ENCODE peak calls at places on chromosomes 13 and 19, in seven cellular contexts. P is CD8-positive, alpha-beta T cell; Q is SK-N-SH; A is neural progenitor cell; G is PC-3; M is mucosa of descending colon; U is cardiac muscle cell. B is an unnamed sample. For H3K4me1, the result is how much of the 10 kb centered on the place peaks cover.

GRCh38 chr13:94362411-94362909 is 117.0 kb downstream of the DCT start:
- DNase-seq in Q (peak), U (peak), A (peak), G (peak), M (no peak), P (peak), B (peak)

GRCh38 chr19:5074418-5074817 is 105.5 kb downstream of the KDM4B start:
- DNase-seq in M (no peak), U (no peak), P (no peak), A (no peak), Q (no peak), G (no peak), B (no peak)

GRCh38 chr13:106159295-106160195 is 375.9 kb downstream of the EFNB2 start:
- DNase-seq in G (no peak), U (no peak), A (no peak), M (no peak), P (no peak), Q (no peak), B (no peak)

GRCh38 chr13:108561152-108561551 is 68.3 kb upstream of the MYO16 start:
- DNase-seq in P (no peak), A (no peak), M (no peak), G (no peak), U (no peak), Q (no peak), B (no peak)

GRCh38 chr13:74203576-74203975 is 69.4 kb upstream of the KLF12 start:
- DNase-seq in U (no peak), A (no peak), P (no peak), Q (no peak), G (no peak), M (no peak), B (no peak)

GRCh38 chr19:8458380-8458779 is 13.6 kb downstream of the HNRNPM start:
- DNase-seq in M (no peak), U (no peak), A (no peak), G (no peak), P (no peak), Q (no peak), B (peak)

GRCh38 chr13:113597386-113598080 is 13.0 kb downstream of the TFDP1 start:
- DNase-seq in M (no peak), U (no peak), G (no peak), P (no peak), Q (no peak), A (no peak), B (no peak)

GRCh38 chr19:7263066-7263465 is 31.1 kb downstream of the INSR start:
- DNase-seq in Q (no peak), G (no peak), A (no peak), P (no peak), M (no peak), U (no peak), B (no peak)

GRCh38 chr19:45960595-45961235 is 12.9 kb downstream of the NOVA2 start:
- DNase-seq in M (no peak), U (no peak), P (no peak), Q (peak), A (peak), G (no peak), B (no peak)

GRCh38 chr13:51737609-51738008 is 66.4 kb downstream of the DHRS12 start:
- DNase-seq in Q (no peak), U (no peak), P (no peak), M (no peak), G (no peak), A (no peak), B (no peak)

GRCh38 chr13:94535231-94535630 is 55.7 kb upstream of the DCT start:
- DNase-seq in U (no peak), A (no peak), P (no peak), G (no peak), M (no peak), Q (no peak), B (no peak)

GRCh38 chr19:13012690-13013608 is 17.7 kb downstream of the NFIX start:
- DNase-seq in P (peak), A (peak), U (peak), M (peak), G (peak), Q (no peak), B (peak)

DNA sequence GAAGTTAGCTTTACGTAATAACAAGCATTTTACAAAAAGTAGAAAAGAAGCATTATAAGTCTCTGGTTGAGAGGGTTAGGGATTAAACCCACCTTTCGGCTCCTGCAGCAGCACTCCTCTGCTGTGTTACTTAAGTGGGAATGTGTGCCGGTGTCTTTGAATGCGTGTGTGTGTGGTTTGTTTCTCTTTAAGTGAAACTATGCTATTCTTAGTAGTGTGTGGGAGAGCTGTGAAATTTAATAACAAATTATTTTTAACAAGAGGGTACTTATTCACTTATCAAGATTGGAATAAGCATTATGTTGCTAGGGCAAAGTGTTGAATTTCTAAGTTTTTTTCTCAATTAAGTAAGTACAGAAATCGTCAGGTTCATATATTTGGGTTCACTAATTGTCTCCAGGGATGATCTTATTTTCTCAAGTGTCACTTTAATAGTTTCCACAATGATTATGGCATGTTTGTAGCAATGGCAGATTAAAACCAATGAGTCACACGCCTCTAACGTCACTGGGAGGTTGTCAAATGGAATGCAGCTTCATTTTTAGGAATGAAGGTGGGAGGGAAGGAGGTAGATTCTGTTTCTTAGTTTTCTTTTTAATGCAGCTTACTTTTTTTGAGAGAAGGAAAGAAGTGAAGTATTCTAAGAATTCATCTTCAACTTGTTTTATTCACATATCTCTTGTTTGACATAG is 151.3 kb downstream of the LMO7 start:
- DNase-seq in U (peak), A (no peak), P (no peak), G (no peak), Q (no peak), M (no peak), B (no peak)
- H3K4me3 ChIP-seq in U (no peak), A (no peak), P (no peak), G (no peak), Q (no peak), M (no peak), B (no peak)

GRCh38 chr19:16605552-16605951 is 22.5 kb downstream of the MED26 start:
- DNase-seq in Q (peak), M (no peak), A (no peak), P (no peak), G (no peak), U (no peak), B (no peak)
- H3K4me1 ChIP-seq in Q (under half), M (under half), A (under half), P (under half), G (under half), U (under half), B (under half)

GRCh38 chr13:96994849-96995243 is 570 bp upstream of the OXGR1 start:
- DNase-seq in U (no peak), M (no peak), P (no peak), G (no peak), Q (no peak), A (no peak), B (no peak)
- H3K4me3 ChIP-seq in U (peak), M (no peak), P (no peak), G (no peak), Q (no peak), A (peak), B (no peak)

DNA sequence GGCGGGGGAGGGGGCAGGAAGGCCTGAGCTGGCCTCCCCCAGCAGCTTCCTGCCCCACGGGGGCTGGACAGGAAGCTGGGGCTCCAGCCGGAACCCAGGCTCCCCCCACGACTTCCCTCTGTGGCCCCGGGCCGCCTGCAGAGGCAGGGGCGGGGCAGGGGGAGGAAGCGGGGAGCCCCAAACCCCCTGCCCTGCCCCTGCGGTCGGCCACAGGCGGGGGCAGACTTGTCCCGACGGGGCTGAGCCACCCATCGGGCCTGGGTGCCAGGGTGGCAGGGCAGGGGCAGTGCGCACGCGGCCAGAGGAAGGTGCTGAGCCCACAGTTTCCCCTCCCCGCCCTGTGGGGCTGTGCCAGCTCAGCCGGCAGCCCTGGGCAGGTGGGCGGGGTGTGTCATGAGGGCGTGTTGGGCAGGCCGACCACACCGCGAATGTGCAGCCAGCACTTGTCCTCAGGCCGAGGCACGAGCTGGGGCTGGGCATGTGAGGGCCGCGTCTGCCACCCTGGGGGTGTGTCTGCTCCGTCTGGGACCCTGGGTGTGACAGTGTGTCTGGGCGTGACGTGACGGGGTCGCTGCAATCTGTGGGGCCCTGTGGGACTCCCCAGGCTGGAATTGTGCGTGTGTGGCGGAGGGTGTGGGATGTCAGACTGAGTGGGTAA is 17.7 kb downstream of the CCDC97 start:
- DNase-seq in M (peak), A (no peak), Q (peak), G (peak), U (peak), P (peak), B (peak)
- H3K4me1 ChIP-seq in M (under half), A (under half), Q (under half), G (half or more), U (under half), P (half or more), B (under half)

GRCh38 chr19:38795549-38795948 is 6.5 kb downstream of the LGALS7B start:
- DNase-seq in A (no peak), P (no peak), U (no peak), G (no peak), Q (no peak), M (no peak), B (no peak)

GRCh38 chr19:38793671-38794070 is 4.7 kb downstream of the LGALS7B start:
- DNase-seq in U (no peak), P (no peak), Q (no peak), A (no peak), G (no peak), M (no peak), B (no peak)

GRCh38 chr19:38796154-38796553 is 7.2 kb downstream of the LGALS7B start:
- DNase-seq in Q (no peak), M (no peak), A (no peak), U (no peak), G (no peak), P (no peak), B (no peak)

GRCh38 chr19:38793186-38793585 is 4.2 kb downstream of the LGALS7B start:
- DNase-seq in P (no peak), G (peak), A (no peak), Q (no peak), U (peak), M (no peak), B (no peak)

GRCh38 chr19:38792250-38793111 is 3.5 kb downstream of the LGALS7B start:
- DNase-seq in P (peak), Q (no peak), G (no peak), U (peak), M (peak), A (no peak), B (no peak)
- H3K4me3 ChIP-seq in P (peak), Q (no peak), G (no peak), U (no peak), M (no peak), A (no peak), B (peak)

B was measured in small intestine.